ENCODE peak calls at places on chromosomes 3 and 15, in ten cellular contexts. J is fibroblast of lung; L is CD8-positive, alpha-beta T cell; E is neuronal stem cell; R is RWPE2; V is cardiac muscle cell; N is adipocyte; F is left lung; T is A549; Q is left ventricle myocardium inferior. D is an unnamed sample.
A peak's percentile ranks its signal among the peaks of the same experiment; 100 is the strongest.

GRCh38 chr3:71916747-71917369 is 131.9 kb upstream of the PROK2 start:
- DNase-seq in T (no peak), F (no peak), N (peak; percentile 36), R (no peak), Q (no peak), E (no peak), J (peak; percentile 36), L (no peak), V (no peak), D (no peak)

GRCh38 chr15:75346796-75347221 is at the start of gene NEIL1:
- DNase-seq in T (no peak), N (peak; percentile 25), E (no peak), R (no peak), V (no peak), F (no peak), L (no peak), Q (no peak), J (no peak), D (no peak)

GRCh38 chr3:48851407-48851806 is 3.7 kb upstream of the PRKAR2A start:
- DNase-seq in T (peak; percentile 12), V (peak; percentile 28), F (no peak), E (peak; percentile 54), L (no peak), N (peak; percentile 49), J (peak; percentile 40), Q (no peak), R (no peak), D (no peak)

GRCh38 chr3:69282191-69282590 is 103.7 kb downstream of the FRMD4B start:
- DNase-seq in T (no peak), J (peak; percentile 36), N (no peak), F (no peak), Q (no peak), R (no peak), E (no peak), L (peak; percentile 17), V (no peak), D (peak; percentile 11)

GRCh38 chr15:90915808-90916440 is 12.8 kb downstream of the MAN2A2 start:
- DNase-seq in J (peak; percentile 26), Q (peak; percentile 72), E (no peak), N (no peak), L (no peak), V (no peak), T (no peak), R (peak; percentile 76), F (peak; percentile 90), D (no peak)

GRCh38 chr3:125440559-125440955 is 65.4 kb upstream of the ZNF148 start:
- DNase-seq in J (no peak), Q (no peak), N (peak; percentile 11), T (peak; percentile 6), E (no peak), F (peak; percentile 42), R (no peak), L (no peak), V (peak; percentile 12), D (no peak)

GRCh38 chr3:70729845-70730244 is 417.4 kb upstream of the MDFIC2 start:
- DNase-seq in R (no peak), Q (no peak), J (peak; percentile 8), V (no peak), L (no peak), F (no peak), N (peak; percentile 48), T (no peak), E (no peak), D (no peak)

GRCh38 chr15:45642203-45642932 is 7.5 kb downstream of the SQOR start:
- DNase-seq in R (no peak), J (peak; percentile 89), Q (no peak), T (no peak), V (no peak), L (no peak), E (no peak), N (peak; percentile 89), F (no peak), D (no peak)

GRCh38 chr3:11199902-11200678 is 45.8 kb downstream of the HRH1 start:
- DNase-seq in E (no peak), Q (no peak), N (no peak), L (no peak), V (no peak), F (no peak), R (no peak), J (peak; percentile 48), T (no peak), D (no peak)

GRCh38 chr15:89361451-89362202 is 27.0 kb upstream of the POLG start:
- DNase-seq in E (peak; percentile 82), V (peak; percentile 92), J (peak; percentile 55), L (peak; percentile 46), N (peak; percentile 76), T (peak; percentile 66), F (peak; percentile 64), Q (peak; percentile 61), R (no peak), D (peak; percentile 65)

GRCh38 chr3:72301779-72302178 is 516.8 kb upstream of the PROK2 start:
- DNase-seq in F (no peak), J (no peak), T (no peak), R (no peak), E (no peak), V (no peak), Q (no peak), L (no peak), N (no peak), D (no peak)

DNA sequence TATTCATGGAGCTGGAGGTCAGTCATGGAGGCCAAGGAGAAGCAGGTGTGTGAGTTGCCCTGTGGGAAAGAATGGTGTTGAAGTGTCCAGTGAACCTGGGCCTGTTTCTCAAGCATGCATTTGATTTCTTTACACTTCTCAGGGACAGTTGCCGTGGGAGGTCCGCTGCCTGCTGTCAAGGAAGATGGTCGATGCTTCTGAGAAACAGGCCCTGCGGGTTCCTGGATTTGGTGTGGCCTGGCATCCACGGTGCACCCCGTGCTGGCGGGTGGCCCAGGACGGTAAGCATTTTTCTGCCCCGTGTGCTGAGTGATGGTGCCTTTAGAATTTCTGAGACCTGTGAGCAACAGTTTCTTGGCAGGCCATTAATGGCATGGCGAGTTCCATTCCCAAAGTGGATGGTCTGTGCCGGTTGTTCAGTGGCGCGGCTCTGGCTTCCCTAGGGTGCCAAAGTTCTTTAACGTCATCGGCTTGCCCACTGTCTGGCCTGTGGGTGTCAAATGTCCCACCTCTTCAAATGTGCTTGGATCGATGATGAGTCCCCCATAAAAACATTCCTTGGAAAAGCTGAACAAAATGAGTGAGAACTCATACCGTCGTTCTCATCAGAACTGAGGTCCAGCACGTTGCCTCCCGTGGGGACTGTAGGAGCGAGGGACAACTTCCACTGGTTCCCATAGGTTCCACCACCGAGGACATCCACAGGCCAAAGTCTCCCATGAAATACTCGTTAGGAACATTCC is 107.2 kb downstream of the SNRPN start:
- DNase-seq in R (peak; percentile 45), E (no peak), F (no peak), L (no peak), J (no peak), V (no peak), N (no peak), Q (no peak), T (no peak), D (no peak)
- H3K9me3 ChIP-seq in R (peaks cover 81% of the 10 kb centered on the region), E (peaks cover 100% of the 10 kb centered on the region), F (peaks cover 100% of the 10 kb centered on the region), L (peaks cover 98% of the 10 kb centered on the region), J (peaks cover 52% of the 10 kb centered on the region), V (peaks cover 18% of the 10 kb centered on the region), N (peaks cover 100% of the 10 kb centered on the region), Q (peaks cover 100% of the 10 kb centered on the region), T (peaks cover 73% of the 10 kb centered on the region), D (peaks cover 100% of the 10 kb centered on the region)

GRCh38 chr3:42914771-42915515 is 9.0 kb downstream of the ZNF662 start:
- DNase-seq in L (no peak), N (no peak), E (no peak), R (no peak), V (no peak), F (no peak), T (peak; percentile 5), J (no peak), Q (no peak), D (no peak)
- H3K9me3 ChIP-seq in L (peaks cover 31% of the 10 kb centered on the region), N (peaks cover 63% of the 10 kb centered on the region), E (peaks cover 18% of the 10 kb centered on the region), R (peaks cover 28% of the 10 kb centered on the region), V (no peaks in the 10 kb centered on the region), F (peaks cover 85% of the 10 kb centered on the region), T (peaks cover 35% of the 10 kb centered on the region), J (no peaks in the 10 kb centered on the region), Q (peaks cover 93% of the 10 kb centered on the region), D (peaks cover 33% of the 10 kb centered on the region)

DNA sequence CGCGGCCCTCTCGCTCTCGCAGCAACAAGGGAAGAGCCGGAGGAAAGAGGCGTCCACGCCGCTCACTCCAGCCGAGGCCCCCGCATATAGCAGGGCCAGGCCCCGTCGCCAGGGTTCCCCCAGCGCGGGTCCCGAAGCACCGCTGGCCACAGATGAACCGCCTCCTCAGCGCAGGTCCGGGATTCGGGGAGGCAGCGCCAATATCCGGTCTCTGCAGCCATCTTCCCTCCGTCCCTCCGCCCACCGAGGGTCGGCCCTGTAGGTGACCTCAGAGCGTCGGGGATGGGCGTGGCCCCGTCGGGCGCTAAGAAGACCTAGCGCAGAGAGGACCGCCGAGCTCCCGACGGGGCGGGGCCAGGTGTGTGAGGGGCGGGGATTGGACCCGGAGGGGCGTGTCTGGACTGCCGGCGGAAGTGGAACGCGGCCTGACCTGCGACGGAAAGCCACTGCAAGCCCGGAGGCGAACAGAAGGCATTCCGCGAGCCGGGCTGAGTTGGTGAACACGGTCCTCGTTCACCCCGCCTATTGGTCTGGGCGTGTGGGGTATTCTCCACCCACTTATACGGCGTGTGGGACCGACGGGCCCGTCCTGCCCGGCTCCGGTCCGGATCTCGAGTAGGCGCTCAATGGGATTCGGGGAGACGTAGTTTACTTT is 26.8 kb upstream of the MTHFS start:
- DNase-seq in E (peak; percentile 96), F (peak; percentile 98), L (peak; percentile 97), Q (peak; percentile 93), N (peak; percentile 94), V (peak; percentile 99), T (peak; percentile 99), R (peak; percentile 99), J (peak; percentile 98), D (peak; percentile 99)
- H3K9me3 ChIP-seq in E (peaks cover 44% of the 10 kb centered on the region), F (peaks cover 31% of the 10 kb centered on the region), L (peaks cover 11% of the 10 kb centered on the region), Q (peaks cover 37% of the 10 kb centered on the region), N (peaks cover 26% of the 10 kb centered on the region), V (no peaks in the 10 kb centered on the region), T (peaks cover 32% of the 10 kb centered on the region), R (peaks cover 21% of the 10 kb centered on the region), J (no peaks in the 10 kb centered on the region), D (peaks cover 35% of the 10 kb centered on the region)

DNA sequence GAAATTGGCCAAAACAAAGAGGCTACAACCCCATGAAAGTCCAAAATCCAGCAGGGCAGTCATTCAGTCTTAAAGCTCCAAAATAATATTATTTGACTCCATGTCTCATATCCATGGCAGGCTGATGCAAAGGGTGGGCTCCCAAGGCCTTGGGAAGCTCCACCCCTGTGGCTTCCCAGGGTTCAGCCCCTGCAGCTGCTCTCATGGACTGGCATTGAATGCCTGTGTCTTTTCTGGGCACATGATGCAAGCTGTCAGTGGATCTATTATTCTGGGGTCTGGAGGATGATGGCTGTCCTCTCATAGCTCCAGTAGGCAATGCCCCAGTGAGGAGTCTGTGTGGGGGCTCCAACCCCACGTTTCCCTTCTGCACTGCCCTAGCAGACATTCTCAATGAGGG is 81.8 kb downstream of the ZMAT3 start:
- DNase-seq in J (no peak), E (no peak), V (no peak), R (no peak), L (no peak), N (no peak), Q (no peak), F (no peak), T (no peak), D (no peak)
- H3K9me3 ChIP-seq in J (no peaks in the 10 kb centered on the region), E (peaks cover 11% of the 10 kb centered on the region), V (no peaks in the 10 kb centered on the region), R (peaks cover 5% of the 10 kb centered on the region), L (peaks cover 17% of the 10 kb centered on the region), N (peaks cover 44% of the 10 kb centered on the region), Q (peaks cover 53% of the 10 kb centered on the region), F (peaks cover 64% of the 10 kb centered on the region), T (peaks cover 9% of the 10 kb centered on the region), D (peaks cover 23% of the 10 kb centered on the region)

DNA sequence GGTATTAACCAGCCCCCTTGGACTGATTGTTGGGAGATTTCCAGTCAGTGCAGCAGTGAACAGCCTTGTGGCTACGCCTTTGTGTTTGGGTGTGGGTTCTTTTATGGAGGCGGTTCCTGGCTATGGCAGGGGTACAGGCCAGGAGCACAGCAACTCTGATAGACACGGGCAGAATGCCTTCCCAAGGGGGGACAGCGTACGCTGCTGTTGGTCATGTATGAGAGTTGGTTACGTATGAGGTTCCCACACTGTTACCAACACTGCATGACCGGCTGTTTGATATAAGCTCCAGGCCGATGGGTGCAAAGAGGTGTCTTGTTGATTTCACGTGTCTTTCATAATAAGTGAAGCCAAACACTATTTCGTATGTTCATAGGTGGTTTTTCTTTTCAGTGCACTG is 187.8 kb downstream of the NSMCE3 start:
- DNase-seq in F (no peak), N (no peak), J (no peak), T (no peak), R (peak; percentile 28), Q (no peak), V (no peak), E (no peak), L (no peak), D (no peak)
- H3K9me3 ChIP-seq in F (peaks cover 6% of the 10 kb centered on the region), N (peaks cover 4% of the 10 kb centered on the region), J (no peaks in the 10 kb centered on the region), T (no peaks in the 10 kb centered on the region), R (peaks cover 5% of the 10 kb centered on the region), Q (peaks cover 6% of the 10 kb centered on the region), V (no peaks in the 10 kb centered on the region), E (peaks cover 9% of the 10 kb centered on the region), L (no peaks in the 10 kb centered on the region), D (no peaks in the 10 kb centered on the region)